ENCODE peak calls at places on chromosomes 16 and 17, in four cellular contexts. V, H, C and X are unnamed samples.

GRCh38 chr16:69131167-69131748 is 1.1 kb downstream of the CHTF8 start:
- DNase-seq in V (peak), H (peak), C (peak), X (peak)

GRCh38 chr16:88499836-88500251 is 46.8 kb downstream of the ZFPM1 start:
- DNase-seq in V (no peak), H (no peak), C (no peak), X (no peak)

GRCh38 chr16:17416461-17417221 is 54.1 kb downstream of the XYLT1 start:
- DNase-seq in V (no peak), H (peak), C (peak), X (peak)

GRCh38 chr17:68509151-68510057 is 2.8 kb upstream of the PRKAR1A start:
- DNase-seq in V (no peak), H (no peak), C (no peak), X (peak)

GRCh38 chr17:14670861-14671260 is 370.0 kb downstream of the HS3ST3B1 start:
- DNase-seq in V (no peak), H (no peak), C (no peak), X (no peak)

GRCh38 chr17:75806822-75807500 is 22.4 kb downstream of the UNK start:
- DNase-seq in V (no peak), H (no peak), C (no peak), X (no peak)

GRCh38 chr16:57801856-57802634 is at the start of gene KIFC3:
- DNase-seq in V (peak), H (peak), C (peak), X (peak)

GRCh38 chr17:67620636-67621035 is 97.1 kb upstream of the NOL11 start:
- DNase-seq in V (no peak), H (no peak), C (no peak), X (no peak)

GRCh38 chr17:75009139-75009724 is 3.2 kb upstream of the MRPL58 start:
- DNase-seq in V (no peak), H (no peak), C (no peak), X (peak)

GRCh38 chr16:50699345-50700159 is 6.1 kb downstream of the NOD2 start:
- DNase-seq in V (peak), H (no peak), C (no peak), X (no peak)

GRCh38 chr16:67459066-67459857 is 21.7 kb downstream of the ATP6V0D1 start:
- DNase-seq in V (no peak), H (no peak), C (no peak), X (no peak)

GRCh38 chr16:27179500-27180072 is 23.7 kb upstream of the KDM8 start:
- DNase-seq in V (no peak), H (peak), C (peak), X (peak)

GRCh38 chr17:77207689-77208216 is 67.0 kb downstream of the SEC14L1 start:
- DNase-seq in V (no peak), H (no peak), C (no peak), X (no peak)

GRCh38 chr17:81794509-81794908 is 9.4 kb upstream of the GCGR start:
- DNase-seq in V (no peak), H (no peak), C (no peak), X (no peak)

GRCh38 chr16:4180511-4180910 is 61.4 kb downstream of the SRL start:
- DNase-seq in V (no peak), H (no peak), C (no peak), X (no peak)

GRCh38 chr16:89061590-89062380 is 31.9 kb upstream of the ACSF3 start:
- DNase-seq in V (no peak), H (no peak), C (no peak), X (no peak)

GRCh38 chr16:57720142-57720575 is 15.4 kb upstream of the KATNB1 start:
- DNase-seq in V (peak), H (peak), C (peak), X (peak)

GRCh38 chr16:6682142-6682811 is 650.4 kb upstream of the RBFOX1 start:
- DNase-seq in V (no peak), H (peak), C (no peak), X (peak)

GRCh38 chr16:68367034-68367433 is 56.2 kb downstream of the PRMT7 start:
- DNase-seq in V (peak), H (peak), C (peak), X (peak)

GRCh38 chr17:15048381-15048780 is 216.7 kb downstream of the PMP22 start:
- DNase-seq in V (no peak), H (no peak), C (no peak), X (no peak)

GRCh38 chr16:11107781-11108465 is 148.1 kb downstream of the SOCS1 start:
- DNase-seq in V (no peak), H (no peak), C (no peak), X (no peak)

GRCh38 chr16:66270333-66270927 is 96.1 kb upstream of the CDH5 start:
- DNase-seq in V (peak), H (peak), C (peak), X (peak)

GRCh38 chr17:80943346-80944145 is 48.1 kb upstream of the CHMP6 start:
- DNase-seq in V (no peak), H (no peak), C (no peak), X (no peak)

GRCh38 chr17:80592243-80592642 is 47.6 kb downstream of the RPTOR start:
- DNase-seq in V (no peak), H (no peak), C (no peak), X (no peak)

GRCh38 chr16:30738984-30739951 is 9.0 kb upstream of the PHKG2 start:
- DNase-seq in V (no peak), H (no peak), C (no peak), X (no peak)

GRCh38 chr17:83148317-83149044 is 69.1 kb downstream of the METRNL start:
- DNase-seq in V (no peak), H (no peak), C (no peak), X (no peak)

GRCh38 chr17:81701288-81702071 is 1.7 kb upstream of the MRPL12 start:
- DNase-seq in V (peak), H (no peak), C (no peak), X (no peak)

GRCh38 chr16:85171809-85172464 is 59.7 kb upstream of the CIBAR2 start:
- DNase-seq in V (no peak), H (no peak), C (no peak), X (no peak)

GRCh38 chr17:21146362-21147021 is 19.7 kb downstream of the DHRS7B start:
- DNase-seq in V (no peak), H (no peak), C (no peak), X (no peak)

GRCh38 chr16:57619133-57619605 is 9.3 kb upstream of the ADGRG1 start:
- DNase-seq in V (no peak), H (no peak), C (no peak), X (no peak)

GRCh38 chr17:29588017-29588557 is 1.4 kb downstream of the GIT1 start:
- DNase-seq in V (no peak), H (no peak), C (no peak), X (no peak)

GRCh38 chr17:29587591-29587990 is 1.9 kb downstream of the GIT1 start:
- DNase-seq in V (no peak), H (no peak), C (no peak), X (no peak)

GRCh38 chr17:29590261-29590978 is 972 bp upstream of the GIT1 start:
- DNase-seq in V (peak), H (no peak), C (no peak), X (no peak)

GRCh38 chr17:29589524-29590260 is at the start of gene GIT1:
- DNase-seq in V (peak), H (peak), C (peak), X (peak)

GRCh38 chr17:29588561-29589411 is 662 bp downstream of the GIT1 start:
- DNase-seq in V (no peak), H (no peak), C (peak), X (no peak)
- TF ChIP-seq CTCF in V (no peak), H (no peak), C (no peak), X (no peak)

GRCh38 chr16:12468552-12468951 is 335.1 kb downstream of the CPPED1 start:
- DNase-seq in V (no peak), H (peak), C (no peak), X (no peak)
- TF ChIP-seq CTCF in V (no peak), H (peak), C (no peak), X (no peak)

DNA sequence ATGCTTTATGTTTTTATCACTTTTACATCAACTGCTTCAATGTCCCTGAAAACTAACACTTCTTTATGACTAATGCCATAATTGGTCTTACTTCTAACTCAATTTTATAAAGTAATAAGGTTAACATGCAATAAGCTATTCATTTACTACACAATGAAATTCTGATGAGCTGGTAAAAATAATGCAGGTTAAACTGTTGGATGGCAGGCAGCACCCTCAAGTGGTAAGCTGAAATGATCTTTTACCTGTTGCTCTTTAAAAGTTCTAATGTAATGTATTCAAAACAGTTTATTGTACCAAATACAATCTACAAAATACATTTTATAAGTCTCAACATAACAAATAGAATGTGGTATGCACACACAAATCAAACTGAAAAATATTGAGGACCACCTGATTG is 1280.3 kb downstream of the CDH8 start:
- DNase-seq in V (no peak), H (no peak), C (no peak), X (no peak)
- TF ChIP-seq CTCF in V (no peak), H (peak), C (no peak), X (no peak)

GRCh38 chr17:34637548-34638525 is 58.5 kb downstream of the TMEM132E start:
- DNase-seq in V (peak), H (peak), C (peak), X (peak)

GRCh38 chr17:34639706-34640425 is 60.5 kb downstream of the TMEM132E start:
- DNase-seq in V (no peak), H (no peak), C (no peak), X (no peak)

GRCh38 chr17:34637041-34637547 is 57.7 kb downstream of the TMEM132E start:
- DNase-seq in V (no peak), H (no peak), C (no peak), X (no peak)

GRCh38 chr17:34641368-34641767 is 62.0 kb downstream of the TMEM132E start:
- DNase-seq in V (no peak), H (no peak), C (no peak), X (no peak)

GRCh38 chr17:34638526-34639260 is 59.3 kb downstream of the TMEM132E start:
- DNase-seq in V (no peak), H (no peak), C (no peak), X (no peak)
- TF ChIP-seq CTCF in V (peak), H (no peak), C (peak), X (no peak)

GRCh38 chr17:50426814-50427787 is 1.1 kb downstream of the ACSF2 start:
- DNase-seq in V (peak), H (peak), C (peak), X (peak)
- TF ChIP-seq CTCF in V (peak), H (peak), C (no peak), X (peak)

GRCh38 chr17:72822358-72823023 is 270.0 kb downstream of the SLC39A11 start:
- DNase-seq in V (no peak), H (no peak), C (no peak), X (no peak)

GRCh38 chr17:72825218-72825617 is 267.3 kb downstream of the SLC39A11 start:
- DNase-seq in V (no peak), H (no peak), C (no peak), X (no peak)

GRCh38 chr17:72832306-72832705 is 260.2 kb downstream of the SLC39A11 start:
- DNase-seq in V (no peak), H (no peak), C (no peak), X (no peak)

GRCh38 chr17:72826602-72827001 is 265.9 kb downstream of the SLC39A11 start:
- DNase-seq in V (peak), H (no peak), C (no peak), X (no peak)
- TF ChIP-seq CTCF in V (no peak), H (peak), C (no peak), X (no peak)

GRCh38 chr17:38732376-38733314 is 2.5 kb downstream of the CISD3 start:
- DNase-seq in V (no peak), H (no peak), C (no peak), X (no peak)
- TF ChIP-seq CTCF in V (no peak), H (no peak), C (no peak), X (no peak)

GRCh38 chr16:79388396-79388795 is 212.1 kb downstream of the MAF start:
- DNase-seq in V (no peak), H (no peak), C (no peak), X (no peak)
- TF ChIP-seq CTCF in V (no peak), H (no peak), C (no peak), X (no peak)

GRCh38 chr17:33639103-33639991 is 346.3 kb upstream of the ASIC2 start:
- DNase-seq in V (no peak), H (no peak), C (no peak), X (no peak)

GRCh38 chr17:33637534-33637933 is 344.4 kb upstream of the ASIC2 start:
- DNase-seq in V (no peak), H (no peak), C (no peak), X (no peak)

GRCh38 chr17:33640629-33641028 is 347.5 kb upstream of the ASIC2 start:
- DNase-seq in V (no peak), H (peak), C (no peak), X (no peak)

GRCh38 chr17:33647976-33648375 is 354.9 kb upstream of the ASIC2 start:
- DNase-seq in V (peak), H (peak), C (no peak), X (peak)

DNA sequence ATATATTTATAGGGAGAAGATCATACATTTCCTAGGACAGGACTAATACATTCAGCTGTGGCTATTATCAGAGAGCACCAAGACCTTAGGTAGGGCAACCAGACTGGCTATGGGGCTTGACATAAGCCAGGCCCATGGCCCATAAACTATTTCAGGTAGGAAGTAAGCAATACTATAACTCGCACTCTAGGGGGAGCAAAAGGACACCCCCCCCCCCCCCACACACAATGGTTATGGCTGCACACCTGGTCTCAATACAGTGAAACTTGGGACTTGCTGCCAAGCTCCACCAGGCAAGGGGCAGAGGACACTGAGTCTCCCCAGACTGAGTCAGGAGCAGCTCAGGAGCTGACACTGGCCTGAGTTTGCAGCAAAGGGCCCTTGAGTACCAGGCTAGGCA is 348.9 kb upstream of the ASIC2 start:
- DNase-seq in V (peak), H (peak), C (no peak), X (peak)
- TF ChIP-seq CTCF in V (no peak), H (peak), C (no peak), X (no peak)